ENCODE peak calls at places on chromosomes 7 and 10, in eight cellular contexts. Q is upper lobe of left lung, H is HCT116, J is GM23338, Z is GM12878, L is Panc1, B is HepG2, M is K562. D is an unnamed sample.

GRCh38 chr7:23247101-23247601 is 576 bp downstream of the GPNMB start:
- ATAC-seq in L (peak; percentile 14), B (peak; percentile 67), J (peak; percentile 64), Z (no peak), Q (peak; percentile 16), M (no peak), H (no peak), D (peak; percentile 15)

GRCh38 chr7:33044986-33045385 is 17.6 kb downstream of the NT5C3A start:
- ATAC-seq in H (no peak), M (no peak), Q (no peak), L (no peak), J (no peak), B (no peak), Z (peak; percentile 34), D (no peak)

GRCh38 chr7:131859162-131859821 is 302.9 kb upstream of the PODXL start:
- ATAC-seq in M (peak; percentile 100), J (peak; percentile 100), H (peak; percentile 99), L (peak; percentile 92), Q (peak; percentile 80), B (peak; percentile 95), Z (peak; percentile 96), D (peak; percentile 60)

GRCh38 chr10:61830072-61830845 is 71.2 kb upstream of the ARID5B start:
- ATAC-seq in Z (no peak), L (no peak), H (no peak), M (peak; percentile 70), J (no peak), B (peak; percentile 79), Q (no peak), D (no peak)

GRCh38 chr10:45375716-45376231 is 1.8 kb downstream of the ALOX5 start:
- ATAC-seq in H (no peak), Q (peak; percentile 2), J (no peak), L (no peak), M (no peak), Z (peak; percentile 29), B (no peak), D (no peak)

GRCh38 chr10:48253970-48254657 is 20.4 kb downstream of the FRMPD2 start:
- ATAC-seq in B (no peak), Z (no peak), Q (no peak), M (no peak), H (no peak), J (no peak), L (no peak), D (no peak)

GRCh38 chr10:67114945-67115344 is 189.1 kb downstream of the LRRTM3 start:
- ATAC-seq in M (no peak), B (peak; percentile 100), Q (no peak), L (no peak), H (no peak), J (no peak), Z (no peak), D (no peak)

GRCh38 chr7:34759477-34760125 is 101.6 kb downstream of the NPSR1 start:
- ATAC-seq in Q (peak; percentile 56), J (peak; percentile 91), M (peak; percentile 90), L (peak; percentile 91), Z (no peak), H (peak; percentile 92), B (peak; percentile 39), D (no peak)

GRCh38 chr7:28115261-28115660 is 65.3 kb downstream of the JAZF1 start:
- ATAC-seq in Q (no peak), L (no peak), Z (no peak), B (no peak), H (no peak), J (no peak), M (no peak), D (no peak)

GRCh38 chr7:50261593-50261992 is 42.9 kb upstream of the IKZF1 start:
- ATAC-seq in Q (no peak), J (no peak), L (no peak), Z (no peak), H (no peak), M (no peak), B (no peak), D (no peak)

GRCh38 chr10:29610876-29611647 is 23.7 kb downstream of the SVIL start:
- ATAC-seq in J (no peak), L (no peak), H (no peak), M (no peak), Q (no peak), Z (no peak), B (no peak), D (no peak)

GRCh38 chr7:100072462-100072861 is 9.1 kb downstream of the ZNF3 start:
- ATAC-seq in Z (no peak), L (no peak), Q (no peak), M (no peak), H (no peak), B (no peak), J (no peak), D (no peak)
- TF ChIP-seq POLR2AphosphoS5 in Z (no peak), L (no peak), Q (no peak), M (no peak), H (no peak), B (no peak), J (no peak), D (no peak)

GRCh38 chr10:93437946-93438795 is 44.0 kb downstream of the MYOF start:
- ATAC-seq in Q (no peak), B (no peak), M (peak; percentile 20), Z (no peak), H (peak; percentile 42), J (peak; percentile 59), L (peak; percentile 46), D (no peak)

GRCh38 chr10:93436577-93436976 is 45.6 kb downstream of the MYOF start:
- ATAC-seq in Z (no peak), B (no peak), H (no peak), J (no peak), Q (peak; percentile 78), L (no peak), M (no peak), D (peak; percentile 73)

GRCh38 chr10:93437000-93437945 is 44.9 kb downstream of the MYOF start:
- ATAC-seq in Q (peak; percentile 94), Z (no peak), M (peak; percentile 63), J (peak; percentile 60), B (peak; percentile 97), H (peak; percentile 79), L (peak; percentile 87), D (peak; percentile 91)

GRCh38 chr10:93435621-93436385 is 46.3 kb downstream of the MYOF start:
- ATAC-seq in J (peak; percentile 56), H (no peak), Q (peak; percentile 24), Z (peak; percentile 61), B (no peak), M (no peak), L (no peak), D (no peak)

DNA sequence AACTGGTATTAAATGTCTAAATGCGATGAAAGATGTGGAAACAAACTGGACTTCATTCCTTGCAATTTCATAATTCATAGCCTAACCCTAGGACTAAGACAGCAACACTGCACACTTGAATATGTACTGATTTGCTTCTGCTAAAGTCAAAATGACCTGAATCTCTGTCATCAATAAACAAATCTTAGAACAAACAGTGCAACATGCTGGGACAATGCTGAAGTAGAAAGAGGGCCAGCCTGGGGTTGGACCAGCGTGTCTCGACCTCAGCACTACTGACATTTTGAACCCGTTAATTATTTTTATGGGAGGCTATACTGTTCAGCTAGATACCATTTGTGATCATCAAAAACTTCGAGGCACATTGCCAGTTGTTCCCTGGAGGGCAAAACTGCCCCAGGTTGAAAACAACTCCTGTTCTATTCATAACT is 47.1 kb downstream of the MYOF start:
- ATAC-seq in J (no peak), M (no peak), L (no peak), Q (no peak), H (no peak), Z (no peak), B (no peak), D (no peak)
- TF ChIP-seq POLR2AphosphoS5 in J (no peak), M (no peak), L (no peak), Q (no peak), H (no peak), Z (no peak), B (no peak), D (peak; percentile 40)

GRCh38 chr7:107149863-107150262 is 18.9 kb upstream of the HBP1 start:
- ATAC-seq in Q (no peak), H (no peak), M (no peak), J (no peak), L (no peak), B (no peak), Z (no peak), D (no peak)

GRCh38 chr7:107145072-107145838 is 23.5 kb upstream of the HBP1 start:
- ATAC-seq in M (no peak), Z (no peak), H (no peak), Q (no peak), J (no peak), L (no peak), B (no peak), D (no peak)

GRCh38 chr7:107148721-107149120 is 20.1 kb upstream of the HBP1 start:
- ATAC-seq in L (no peak), Q (no peak), J (no peak), M (no peak), H (no peak), Z (no peak), B (no peak), D (no peak)

GRCh38 chr7:107150375-107151073 is 18.3 kb upstream of the HBP1 start:
- ATAC-seq in B (peak; percentile 53), H (peak; percentile 53), Z (peak; percentile 85), J (no peak), L (no peak), Q (no peak), M (peak; percentile 87), D (peak; percentile 55)

GRCh38 chr7:107147464-107148214 is 21.2 kb upstream of the HBP1 start:
- ATAC-seq in Q (no peak), H (peak; percentile 93), J (peak; percentile 88), M (peak; percentile 87), Z (peak; percentile 87), B (peak; percentile 93), L (peak; percentile 89), D (peak; percentile 43)
- TF ChIP-seq POLR2AphosphoS5 in Q (no peak), H (no peak), J (no peak), M (no peak), Z (no peak), B (no peak), L (no peak), D (no peak)

GRCh38 chr10:102834143-102834542 is 3.1 kb downstream of the CYP17A1 start:
- ATAC-seq in L (peak; percentile 7), H (no peak), Q (no peak), B (no peak), Z (no peak), M (peak; percentile 79), J (no peak), D (no peak)

GRCh38 chr10:102832987-102833386 is 4.2 kb downstream of the CYP17A1 start:
- ATAC-seq in Z (no peak), M (no peak), Q (no peak), J (no peak), B (no peak), L (no peak), H (no peak), D (no peak)

GRCh38 chr10:102837230-102837721 is at the start of gene CYP17A1:
- ATAC-seq in M (peak; percentile 65), Z (no peak), B (no peak), L (no peak), Q (peak; percentile 73), J (no peak), H (no peak), D (no peak)

GRCh38 chr10:102832248-102832647 is 5.0 kb downstream of the CYP17A1 start:
- ATAC-seq in M (no peak), Z (no peak), Q (no peak), H (no peak), J (no peak), B (no peak), L (no peak), D (no peak)

DNA sequence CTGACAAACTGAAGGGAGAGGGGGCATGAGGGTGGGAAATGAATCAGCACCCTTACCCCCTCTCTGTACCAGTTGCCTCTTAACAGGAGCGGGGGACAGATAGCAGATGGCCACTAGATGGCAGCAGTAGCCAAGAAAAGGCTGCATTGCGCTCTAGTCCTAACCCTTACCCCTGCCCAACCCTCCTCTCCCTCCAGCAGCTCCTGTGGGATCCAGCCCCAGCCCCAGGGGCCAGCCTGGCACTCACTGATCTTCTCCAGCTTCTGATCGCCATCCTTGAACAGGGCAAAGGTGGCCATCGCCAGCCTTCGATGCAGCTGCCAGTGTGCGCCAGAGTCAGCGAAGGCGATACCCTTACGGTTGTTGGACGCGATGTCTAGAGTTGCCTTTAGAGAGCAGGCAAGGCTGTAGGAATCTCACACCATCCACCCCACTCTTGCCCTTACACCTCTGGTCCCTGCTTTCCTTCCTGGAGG is 2.2 kb downstream of the CYP17A1 start:
- ATAC-seq in M (peak; percentile 99), B (peak; percentile 93), L (peak; percentile 99), H (peak; percentile 100), J (peak; percentile 100), Q (peak; percentile 89), Z (peak; percentile 100), D (peak; percentile 91)
- TF ChIP-seq POLR2AphosphoS5 in M (no peak), B (no peak), L (no peak), H (no peak), J (no peak), Q (no peak), Z (no peak), D (no peak)